ENCODE peak calls at places on chromosomes 16 and 17, in nine cellular contexts. H is mesendoderm; S is psoas muscle; V is neuronal stem cell; J is fibroblast of villous mesenchyme; X is heart left ventricle; U is CD4-positive, CD25-positive, alpha-beta regulatory T cell; G is A549; I is Peyer's patch. Y is an unnamed sample.

GRCh38 chr17:47686661-47687327 is 7.2 kb upstream of the TBKBP1 start:
- DNase-seq in J (peak; percentile 26), X (no peak), I (no peak), G (no peak), V (no peak), U (no peak), S (no peak), H (no peak), Y (no peak)

GRCh38 chr16:83968483-83968865 is 430 bp downstream of the NECAB2 start:
- DNase-seq in V (no peak), I (no peak), H (no peak), G (no peak), U (no peak), X (no peak), J (no peak), S (no peak), Y (no peak)

GRCh38 chr16:84928679-84929420 is 82.5 kb downstream of the ZDHHC7 start:
- DNase-seq in J (peak; percentile 70), V (no peak), S (peak; percentile 92), X (peak; percentile 77), I (peak; percentile 63), G (no peak), U (no peak), H (no peak), Y (no peak)

GRCh38 chr17:66317629-66318028 is 15.2 kb downstream of the PRKCA start:
- DNase-seq in G (no peak), X (no peak), J (no peak), U (no peak), V (no peak), H (no peak), S (no peak), I (no peak), Y (no peak)

GRCh38 chr16:83366228-83366627 is 441.6 kb upstream of the HSBP1 start:
- DNase-seq in I (no peak), X (no peak), U (no peak), J (no peak), V (no peak), H (no peak), S (no peak), G (no peak), Y (no peak)

GRCh38 chr17:41048441-41048840 is 1.3 kb upstream of the KRTAP2-1 start:
- DNase-seq in H (peak; percentile 37), G (no peak), V (no peak), I (no peak), S (no peak), U (no peak), J (peak; percentile 61), X (no peak), Y (no peak)

GRCh38 chr16:79182618-79183017 is 417.9 kb downstream of the MAF start:
- DNase-seq in X (no peak), I (no peak), S (no peak), H (no peak), U (no peak), V (no peak), G (no peak), J (peak; percentile 42), Y (no peak)

GRCh38 chr16:89700649-89701424 is 668 bp downstream of the SPATA2L start:
- DNase-seq in S (peak; percentile 61), U (peak; percentile 38), V (no peak), J (peak; percentile 56), H (peak; percentile 83), G (peak; percentile 60), X (peak; percentile 33), I (peak; percentile 88), Y (no peak)

GRCh38 chr16:11562411-11562810 is 24.3 kb downstream of the LITAF start:
- DNase-seq in U (no peak), S (no peak), X (no peak), G (no peak), J (no peak), V (no peak), H (no peak), I (no peak), Y (no peak)

GRCh38 chr16:84041421-84041820 is 1.2 kb downstream of the SLC38A8 start:
- DNase-seq in H (no peak), V (no peak), J (no peak), G (no peak), U (no peak), X (peak; percentile 11), S (no peak), I (no peak), Y (no peak)

GRCh38 chr17:64091116-64091515 is 38.8 kb downstream of the ERN1 start:
- DNase-seq in I (no peak), G (no peak), X (no peak), U (no peak), S (no peak), V (no peak), J (peak; percentile 57), H (no peak), Y (peak; percentile 59)

GRCh38 chr17:32349503-32349853 is 479 bp upstream of the ZNF207 start:
- DNase-seq in H (peak; percentile 29), U (no peak), X (no peak), I (no peak), S (no peak), G (no peak), J (no peak), V (no peak), Y (no peak)

GRCh38 chr17:34081269-34081668 is 173.8 kb upstream of the CCL2 start:
- DNase-seq in V (no peak), S (no peak), X (no peak), I (no peak), G (peak; percentile 20), J (no peak), U (no peak), H (peak; percentile 73), Y (no peak)

GRCh38 chr16:87560428-87561199 is 41.7 kb upstream of the JPH3 start:
- DNase-seq in V (no peak), X (peak; percentile 57), G (peak; percentile 65), S (peak; percentile 69), I (no peak), U (no peak), J (peak; percentile 37), H (peak; percentile 83), Y (no peak)

GRCh38 chr17:80969030-80969673 is 22.5 kb upstream of the CHMP6 start:
- DNase-seq in G (no peak), J (no peak), S (peak; percentile 65), V (no peak), H (no peak), X (no peak), U (no peak), I (no peak), Y (no peak)
- H3K4me3 ChIP-seq in G (no peak overlapping the region), J (no peak overlapping the region), S (peak overlapping the region; percentile 11), V (no peak overlapping the region), H (no peak overlapping the region), X (no peak overlapping the region), U (no peak overlapping the region), I (no peak overlapping the region), Y (no peak overlapping the region)

DNA sequence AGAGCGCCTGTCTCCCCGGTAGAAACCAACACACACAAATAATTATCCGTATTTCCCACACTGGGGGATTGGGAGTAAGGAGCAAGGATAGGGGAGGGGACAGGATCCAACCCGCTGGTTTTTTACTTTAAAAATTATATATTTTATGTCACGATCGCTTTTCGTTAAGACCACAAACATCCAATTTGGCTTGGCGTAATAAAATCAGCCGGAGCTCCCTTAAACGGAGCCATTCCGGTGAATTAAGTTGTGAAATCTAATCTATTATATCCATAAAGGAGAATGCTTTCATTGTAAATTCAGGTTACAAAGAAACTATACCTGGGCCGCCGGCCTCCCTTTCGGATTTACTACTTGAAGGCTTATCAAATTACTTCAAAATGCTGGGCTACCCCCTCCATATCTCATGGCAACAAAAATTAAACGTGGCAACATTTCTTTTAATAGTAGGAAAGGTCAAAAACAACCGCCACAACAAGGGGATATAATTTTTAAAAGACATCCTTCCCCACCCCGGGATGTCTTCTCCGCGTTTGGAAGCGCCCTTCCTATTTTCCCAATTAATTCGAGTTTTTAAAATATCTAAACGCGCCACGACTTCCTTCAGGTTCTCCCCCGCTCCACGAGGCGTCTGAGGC is 47.1 kb upstream of the SLC38A10 start:
- DNase-seq in U (no peak), X (no peak), J (peak; percentile 28), I (no peak), H (no peak), V (no peak), G (no peak), S (no peak), Y (no peak)
- H3K4me3 ChIP-seq in U (no peak overlapping the region), X (peak overlapping the region; percentile 82), J (peak overlapping the region; percentile 95), I (peak overlapping the region; percentile 55), H (peak overlapping the region; percentile 90), V (peak overlapping the region; percentile 100), G (no peak overlapping the region), S (peak overlapping the region; percentile 88), Y (no peak overlapping the region)

DNA sequence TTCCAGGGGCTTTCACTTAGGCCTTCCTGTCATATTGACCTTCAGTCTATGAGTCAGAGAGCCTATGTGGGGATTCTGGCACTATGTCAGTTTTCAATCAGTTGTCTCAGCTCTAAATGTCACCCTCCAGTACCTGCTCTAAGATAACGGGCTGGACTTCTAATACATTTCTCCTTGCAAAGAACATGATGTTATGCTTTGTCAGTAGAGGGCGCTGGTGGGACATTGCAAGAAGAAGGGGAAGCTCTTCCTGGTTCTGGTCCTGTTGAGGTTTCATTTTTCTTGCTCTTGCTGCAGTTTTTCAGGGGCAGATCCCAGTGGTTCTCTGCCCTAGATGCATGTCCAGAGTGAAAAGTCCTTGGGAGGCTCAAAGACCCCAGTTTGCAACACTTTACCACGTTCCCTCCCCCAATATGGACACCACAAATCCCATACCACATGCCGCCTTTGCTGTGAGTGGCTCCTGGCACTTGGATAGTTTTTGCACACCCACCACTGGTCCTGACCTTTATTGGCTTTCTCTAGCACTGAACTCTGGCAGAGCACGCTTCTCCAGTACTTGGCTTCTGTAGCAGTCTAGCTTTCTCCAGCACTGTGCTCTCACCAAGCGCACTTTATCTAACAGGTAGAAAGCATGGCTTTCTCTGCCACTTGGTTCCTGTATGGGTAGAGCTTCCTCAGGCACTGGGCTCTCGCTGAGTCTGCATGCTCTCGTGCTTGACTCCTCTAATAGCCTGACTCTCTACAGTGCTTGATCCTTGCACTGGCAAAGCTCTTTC is 49.0 kb downstream of the BCL7C start:
- DNase-seq in H (peak; percentile 93), G (peak; percentile 87), S (peak; percentile 68), I (peak; percentile 64), J (peak; percentile 95), V (peak; percentile 76), X (peak; percentile 80), U (peak; percentile 74), Y (peak; percentile 89)
- H3K4me3 ChIP-seq in H (no peak overlapping the region), G (no peak overlapping the region), S (peak overlapping the region; percentile 53), I (peak overlapping the region; percentile 15), J (peak overlapping the region; percentile 29), V (no peak overlapping the region), X (peak overlapping the region; percentile 43), U (peak overlapping the region; percentile 47), Y (no peak overlapping the region)

GRCh38 chr16:27369806-27370205 is 32.2 kb upstream of the IL21R start:
- DNase-seq in U (no peak), I (peak; percentile 65), X (no peak), G (no peak), V (no peak), J (no peak), S (no peak), H (no peak), Y (no peak)

GRCh38 chr16:27366687-27367462 is 35.1 kb upstream of the IL21R start:
- DNase-seq in U (no peak), V (no peak), X (no peak), J (no peak), G (no peak), H (no peak), I (peak; percentile 54), S (no peak), Y (no peak)

GRCh38 chr16:27365142-27366089 is 36.6 kb upstream of the IL21R start:
- DNase-seq in S (no peak), I (no peak), J (peak; percentile 26), X (no peak), U (no peak), V (no peak), G (no peak), H (peak; percentile 75), Y (no peak)

GRCh38 chr16:27368358-27368722 is 33.6 kb upstream of the IL21R start:
- DNase-seq in J (no peak), X (no peak), V (no peak), H (no peak), S (no peak), G (no peak), I (no peak), U (no peak), Y (no peak)

GRCh38 chr16:27367463-27368357 is 34.3 kb upstream of the IL21R start:
- DNase-seq in J (peak; percentile 72), V (peak; percentile 56), X (peak; percentile 84), G (peak; percentile 87), I (peak; percentile 86), H (peak; percentile 78), U (peak; percentile 85), S (peak; percentile 85), Y (peak; percentile 78)
- H3K4me3 ChIP-seq in J (no peak overlapping the region), V (no peak overlapping the region), X (peak overlapping the region; percentile 48), G (no peak overlapping the region), I (peak overlapping the region; percentile 21), H (no peak overlapping the region), U (peak overlapping the region; percentile 58), S (peak overlapping the region; percentile 42), Y (no peak overlapping the region)

Y was measured in GM12864.